ENCODE peak calls at places on chromosomes 5 and 9, in four cellular contexts. T is heart right ventricle, O is SK-N-DZ, S is COR-L47. N is an unnamed sample.

GRCh38 chr5:123125953-123126352 is 36.9 kb downstream of the PRDM6 start:
- DNase-seq in O (no peak), T (no peak), S (no peak), N (no peak)

GRCh38 chr5:142472306-142472951 is 147.6 kb upstream of the SPRY4 start:
- DNase-seq in O (no peak), T (no peak), S (no peak), N (no peak)

GRCh38 chr5:140242099-140242498 is 60.8 kb downstream of the PFDN1 start:
- DNase-seq in T (no peak), S (no peak), O (no peak), N (no peak)

GRCh38 chr5:132526290-132526973 is 16.9 kb downstream of the IL5 start:
- DNase-seq in T (peak; percentile 31), O (peak; percentile 60), S (peak; percentile 52), N (peak; percentile 55)

GRCh38 chr5:96196890-96197289 is 235.2 kb upstream of the ELL2 start:
- DNase-seq in T (no peak), O (no peak), S (no peak), N (no peak)

GRCh38 chr5:32465076-32465475 is 20.5 kb upstream of the ZFR start:
- DNase-seq in O (no peak), S (no peak), T (no peak), N (no peak)

GRCh38 chr9:6894135-6894534 is 136.4 kb downstream of the KDM4C start:
- DNase-seq in O (no peak), S (no peak), T (no peak), N (no peak)

GRCh38 chr9:27333241-27334052 is 36.5 kb upstream of the EQTN start:
- DNase-seq in O (peak; percentile 34), T (peak; percentile 62), S (peak; percentile 77), N (peak; percentile 39)

GRCh38 chr5:53331463-53331862 is 149.0 kb upstream of the FST start:
- DNase-seq in O (no peak), S (no peak), T (no peak), N (no peak)

GRCh38 chr5:110612778-110613396 is 113.6 kb downstream of the TMEM232 start:
- DNase-seq in S (no peak), O (peak; percentile 52), T (no peak), N (no peak)

GRCh38 chr5:95086932-95087818 is 197.7 kb downstream of the MCTP1 start:
- DNase-seq in O (no peak), S (no peak), T (no peak), N (no peak)

GRCh38 chr9:86731511-86731993 is 215.8 kb downstream of the GAS1 start:
- DNase-seq in T (no peak), O (no peak), S (no peak), N (no peak)

GRCh38 chr5:66306844-66307315 is 162.8 kb downstream of the SREK1 start:
- DNase-seq in O (no peak), S (no peak), T (peak; percentile 50), N (no peak)

GRCh38 chr5:122030251-122030650 is 47.8 kb downstream of the LOX start:
- DNase-seq in T (no peak), O (no peak), S (no peak), N (no peak)

GRCh38 chr5:93604119-93604963 is 21.3 kb downstream of the NR2F1 start:
- DNase-seq in T (no peak), O (no peak), S (no peak), N (no peak)

GRCh38 chr9:87944096-87944495 is 26.3 kb downstream of the SPATA31C1 start:
- DNase-seq in S (no peak), O (no peak), T (no peak), N (no peak)

GRCh38 chr9:109010676-109011655 is 2.3 kb downstream of the CTNNAL1 start:
- DNase-seq in T (peak; percentile 15), O (no peak), S (no peak), N (peak; percentile 53)

GRCh38 chr5:62206150-62206829 is 99.7 kb upstream of the KIF2A start:
- DNase-seq in T (no peak), S (peak; percentile 1), O (peak; percentile 41), N (no peak)

GRCh38 chr9:9563817-9564216 is 1049.0 kb downstream of the PTPRD start:
- DNase-seq in S (no peak), O (no peak), T (no peak), N (no peak)

GRCh38 chr9:133977421-133978201 is 14.5 kb downstream of the VAV2 start:
- DNase-seq in S (no peak), T (no peak), O (no peak), N (no peak)

GRCh38 chr9:12777149-12778010 is 2.6 kb downstream of the LURAP1L start:
- DNase-seq in S (no peak), T (no peak), O (no peak), N (no peak)

GRCh38 chr5:180599981-180600553 is 8.8 kb upstream of the SCGB3A1 start:
- DNase-seq in T (no peak), O (no peak), S (no peak), N (no peak)

GRCh38 chr5:179805529-179806249 is 977 bp downstream of the MGAT4B start:
- DNase-seq in O (no peak), T (no peak), S (no peak), N (no peak)

GRCh38 chr9:81717061-81717746 is 27.9 kb upstream of the TLE1 start:
- DNase-seq in T (no peak), O (no peak), S (no peak), N (no peak)

GRCh38 chr5:99060306-99061261 is 131.8 kb upstream of the CHD1 start:
- DNase-seq in S (peak; percentile 54), T (peak; percentile 67), O (peak; percentile 67), N (peak; percentile 72)

GRCh38 chr9:5205071-5205470 is 19.6 kb upstream of the INSL6 start:
- DNase-seq in S (no peak), T (no peak), O (no peak), N (no peak)

GRCh38 chr5:55324815-55325418 is 17.1 kb downstream of the MTREX start:
- DNase-seq in O (peak; percentile 31), S (no peak), T (no peak), N (no peak)

GRCh38 chr9:5499889-5500398 is 10.4 kb upstream of the PDCD1LG2 start:
- DNase-seq in T (peak; percentile 70), S (peak; percentile 83), O (no peak), N (peak; percentile 68)

GRCh38 chr5:32297181-32298055 is 15.3 kb downstream of the MTMR12 start:
- DNase-seq in T (no peak), S (no peak), O (no peak), N (no peak)

GRCh38 chr5:177984565-177985166 is 11.4 kb downstream of the PROP1 start:
- DNase-seq in O (no peak), S (no peak), T (no peak), N (no peak)

GRCh38 chr5:134554319-134555222 is 29.1 kb downstream of the JADE2 start:
- DNase-seq in O (peak; percentile 66), S (no peak), T (peak; percentile 75), N (no peak)

GRCh38 chr5:179128976-179129375 is 68.8 kb downstream of the ZNF354C start:
- DNase-seq in T (no peak), O (no peak), S (no peak), N (no peak)

GRCh38 chr5:158289967-158290366 is 431.0 kb upstream of the CLINT1 start:
- DNase-seq in O (no peak), T (no peak), S (no peak), N (no peak)

GRCh38 chr5:122959740-122960450 is 76.6 kb downstream of the PPIC start:
- DNase-seq in T (no peak), O (no peak), S (no peak), N (no peak)

GRCh38 chr9:107243757-107244156 is 39.3 kb upstream of the RAD23B start:
- DNase-seq in O (no peak), S (no peak), T (no peak), N (peak; percentile 64)

GRCh38 chr9:132669329-132669635 is 501 bp downstream of the DDX31 start:
- DNase-seq in T (no peak), O (no peak), S (no peak), N (no peak)

GRCh38 chr5:114857951-114858401 is 311.7 kb downstream of the TRIM36 start:
- DNase-seq in T (no peak), O (no peak), S (no peak), N (no peak)

N was measured in NCI-H2029.